ENCODE peak calls at places on chromosomes 11 and 22, in four cellular contexts. One of them, this sample, is unnamed.

GRCh38 chr22:20204281-20204680 is 53.4 kb upstream of the CCDC188 start:
- DNase-seq in activated CD4-positive, alpha-beta T cell treated with anti-CD3 and anti-CD28 coated beads, Interleukin-2, amount 10 ng/mL, durations not matched to agents 24 days and 14 days: no peak
- DNase-seq in GM23248: no peak
- DNase-seq in NCI-H1092: no peak
- DNase-seq in this sample: no peak

GRCh38 chr11:113542420-113542819 is 67.2 kb upstream of the DRD2 start:
- DNase-seq in activated CD4-positive, alpha-beta T cell treated with anti-CD3 and anti-CD28 coated beads, Interleukin-2, amount 10 ng/mL, durations not matched to agents 24 days and 14 days: no peak
- DNase-seq in GM23248: no peak
- DNase-seq in NCI-H1092: no peak
- DNase-seq in this sample: no peak

GRCh38 chr11:2755071-2755470 is 55.3 kb upstream of the KCNQ1OT1 start:
- DNase-seq in activated CD4-positive, alpha-beta T cell treated with anti-CD3 and anti-CD28 coated beads, Interleukin-2, amount 10 ng/mL, durations not matched to agents 24 days and 14 days: no peak
- DNase-seq in GM23248: no peak
- DNase-seq in NCI-H1092: no peak
- DNase-seq in this sample: no peak

GRCh38 chr22:44448271-44448780 is 49.7 kb downstream of the RTL6 start:
- DNase-seq in activated CD4-positive, alpha-beta T cell treated with anti-CD3 and anti-CD28 coated beads, Interleukin-2, amount 10 ng/mL, durations not matched to agents 24 days and 14 days: no peak
- DNase-seq in GM23248: peak; percentile 98
- DNase-seq in NCI-H1092: no peak
- DNase-seq in this sample: peak; percentile 91

GRCh38 chr11:132960273-132960672 is 572.0 kb downstream of the OPCML start:
- DNase-seq in activated CD4-positive, alpha-beta T cell treated with anti-CD3 and anti-CD28 coated beads, Interleukin-2, amount 10 ng/mL, durations not matched to agents 24 days and 14 days: no peak
- DNase-seq in GM23248: no peak
- DNase-seq in NCI-H1092: no peak
- DNase-seq in this sample: no peak

GRCh38 chr11:61752117-61752924 is at the start of gene MYRF:
- DNase-seq in activated CD4-positive, alpha-beta T cell treated with anti-CD3 and anti-CD28 coated beads, Interleukin-2, amount 10 ng/mL, durations not matched to agents 24 days and 14 days: peak; percentile 91
- DNase-seq in GM23248: peak; percentile 79
- DNase-seq in NCI-H1092: no peak
- DNase-seq in this sample: no peak

GRCh38 chr22:21816787-21817496 is 50.5 kb downstream of the MAPK1 start:
- DNase-seq in activated CD4-positive, alpha-beta T cell treated with anti-CD3 and anti-CD28 coated beads, Interleukin-2, amount 10 ng/mL, durations not matched to agents 24 days and 14 days: peak; percentile 87
- DNase-seq in GM23248: peak; percentile 95
- DNase-seq in NCI-H1092: no peak
- DNase-seq in this sample: no peak

GRCh38 chr11:122309262-122309925 is 193.4 kb upstream of the BLID start:
- DNase-seq in activated CD4-positive, alpha-beta T cell treated with anti-CD3 and anti-CD28 coated beads, Interleukin-2, amount 10 ng/mL, durations not matched to agents 24 days and 14 days: no peak
- DNase-seq in GM23248: no peak
- DNase-seq in NCI-H1092: no peak
- DNase-seq in this sample: no peak

GRCh38 chr11:7749456-7749855 is 43.2 kb upstream of the OVCH2 start:
- DNase-seq in activated CD4-positive, alpha-beta T cell treated with anti-CD3 and anti-CD28 coated beads, Interleukin-2, amount 10 ng/mL, durations not matched to agents 24 days and 14 days: no peak
- DNase-seq in GM23248: no peak
- DNase-seq in NCI-H1092: no peak
- DNase-seq in this sample: no peak

This sample was measured in NCI-H526.